ENCODE peak calls at places on chromosomes 13 and 19, in eight cellular contexts. M, U, I, V, J, P, W and Q are unnamed samples.
A peak's percentile ranks its signal among the peaks of the same experiment; 100 is the strongest.

GRCh38 chr13:41691276-41691675 is 233.9 kb downstream of the RGCC start:
- DNase-seq in V (no peak), U (no peak), I (no peak), P (peak; percentile 69), M (no peak), J (no peak), W (no peak), Q (peak; percentile 47)

GRCh38 chr19:41265376-41266153 is 1.4 kb downstream of the HNRNPUL1 start:
- DNase-seq in J (no peak), V (peak; percentile 21), P (peak; percentile 31), W (peak; percentile 5), M (peak; percentile 25), U (peak; percentile 55), I (no peak), Q (peak; percentile 41)

GRCh38 chr13:26855921-26856320 is 95.3 kb upstream of the GPR12 start:
- DNase-seq in W (no peak), M (no peak), P (no peak), J (no peak), V (no peak), U (no peak), I (no peak), Q (no peak)

GRCh38 chr13:80171096-80171495 is 169.8 kb downstream of the SPRY2 start:
- DNase-seq in W (no peak), P (no peak), I (no peak), J (no peak), V (no peak), U (no peak), M (no peak), Q (no peak)

GRCh38 chr19:12783849-12784393 is 7.4 kb upstream of the JUNB start:
- DNase-seq in J (no peak), V (no peak), P (no peak), I (no peak), M (peak; percentile 31), U (peak; percentile 68), W (no peak), Q (no peak)

GRCh38 chr13:30394798-30395191 is 27.5 kb upstream of the UBE2L5 start:
- DNase-seq in I (no peak), J (no peak), V (peak; percentile 36), U (no peak), M (no peak), P (no peak), W (no peak), Q (peak; percentile 31)

GRCh38 chr19:35112995-35113693 is 2.5 kb upstream of the FXYD3 start:
- DNase-seq in J (no peak), U (no peak), I (no peak), P (no peak), W (no peak), V (no peak), M (no peak), Q (no peak)

GRCh38 chr13:103142091-103142594 is 75.9 kb upstream of the SLC10A2 start:
- DNase-seq in U (no peak), I (no peak), W (no peak), V (no peak), M (no peak), J (no peak), P (no peak), Q (no peak)

GRCh38 chr13:38636756-38637155 is 50.1 kb upstream of the FREM2 start:
- DNase-seq in J (no peak), M (no peak), P (no peak), V (no peak), U (peak; percentile 62), I (no peak), W (no peak), Q (no peak)

GRCh38 chr13:42364613-42365000 is 92.7 kb downstream of the AKAP11 start:
- DNase-seq in V (no peak), P (no peak), U (no peak), M (no peak), W (no peak), J (no peak), I (no peak), Q (peak; percentile 63)

GRCh38 chr13:20141238-20142018 is 19.4 kb downstream of the GJA3 start:
- DNase-seq in J (peak; percentile 19), W (no peak), M (no peak), P (peak; percentile 19), V (no peak), I (no peak), U (no peak), Q (no peak)

GRCh38 chr13:42283574-42283973 is 11.6 kb downstream of the AKAP11 start:
- DNase-seq in M (no peak), J (no peak), W (no peak), U (no peak), I (no peak), P (no peak), V (no peak), Q (no peak)

GRCh38 chr19:23415034-23415433 is 19.8 kb upstream of the ZNF91 start:
- DNase-seq in J (no peak), P (no peak), M (peak; percentile 24), U (no peak), W (no peak), I (no peak), V (no peak), Q (no peak)

GRCh38 chr13:96089749-96090239 is at the start of gene HS6ST3:
- DNase-seq in P (peak; percentile 7), J (no peak), V (no peak), I (no peak), W (no peak), M (peak; percentile 65), U (no peak), Q (peak; percentile 10)

GRCh38 chr13:111280226-111280625 is 40.2 kb upstream of the TEX29 start:
- DNase-seq in M (no peak), P (no peak), W (no peak), U (no peak), J (no peak), V (no peak), I (no peak), Q (no peak)

GRCh38 chr13:111278258-111278657 is 42.2 kb upstream of the TEX29 start:
- DNase-seq in J (no peak), W (no peak), P (no peak), I (no peak), V (no peak), U (no peak), M (no peak), Q (no peak)

GRCh38 chr13:111280666-111281577 is 39.5 kb upstream of the TEX29 start:
- DNase-seq in M (no peak), I (peak; percentile 4), J (no peak), W (no peak), P (peak; percentile 85), V (peak; percentile 91), U (no peak), Q (peak; percentile 78)

GRCh38 chr13:111278711-111279110 is 41.7 kb upstream of the TEX29 start:
- DNase-seq in P (no peak), M (no peak), V (no peak), U (no peak), I (no peak), J (no peak), W (no peak), Q (no peak)

DNA sequence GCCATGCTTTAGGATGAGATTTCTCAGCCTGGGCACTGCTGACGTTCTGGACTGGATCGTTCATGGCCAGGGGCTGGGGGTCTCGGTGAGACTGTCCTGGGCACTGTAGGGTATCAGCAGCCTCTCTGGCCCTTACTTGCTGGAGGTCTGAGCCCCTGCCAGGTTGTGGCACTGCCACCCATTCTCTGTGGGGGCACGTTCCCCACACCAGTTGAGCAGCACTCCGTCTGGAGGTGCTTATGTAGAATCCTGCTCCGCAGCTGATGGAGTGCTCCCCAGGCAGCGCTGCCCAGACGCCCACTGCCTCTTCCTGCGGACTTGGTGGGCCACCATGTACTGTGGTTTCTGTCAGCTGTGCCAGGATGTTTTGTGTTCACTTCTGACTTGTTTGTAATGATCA is 41.2 kb upstream of the TEX29 start:
- DNase-seq in I (no peak), J (no peak), W (no peak), M (no peak), V (no peak), U (no peak), P (no peak), Q (no peak)
- TF ChIP-seq CTCF in I (no peak), J (no peak), W (no peak), M (no peak), V (no peak), U (no peak), P (no peak), Q (no peak)

GRCh38 chr19:14686411-14686810 is 3.4 kb upstream of the ZNF333 start:
- DNase-seq in J (no peak), M (no peak), W (no peak), P (peak; percentile 27), U (no peak), V (peak; percentile 38), I (no peak), Q (peak; percentile 53)
- TF ChIP-seq CTCF in J (peak; percentile 48), M (no peak), W (peak; percentile 66), P (peak; percentile 21), U (peak; percentile 34), V (peak; percentile 22), I (no peak), Q (peak; percentile 55)

GRCh38 chr13:49436890-49437289 is 7.0 kb downstream of the CAB39L start:
- DNase-seq in P (peak; percentile 79), J (no peak), V (peak; percentile 82), M (no peak), I (no peak), W (no peak), U (peak; percentile 20), Q (peak; percentile 81)
- TF ChIP-seq CTCF in P (no peak), J (peak; percentile 57), V (no peak), M (no peak), I (peak; percentile 21), W (no peak), U (peak; percentile 34), Q (peak; percentile 35)

GRCh38 chr13:19089315-19089714 is 92.3 kb downstream of the TUBA3C start:
- DNase-seq in P (no peak), U (no peak), M (no peak), J (no peak), I (no peak), V (no peak), W (no peak), Q (no peak)
- TF ChIP-seq CTCF in P (no peak), U (no peak), M (no peak), J (no peak), I (no peak), V (no peak), W (no peak), Q (no peak)

GRCh38 chr13:101398920-101399319 is 17.4 kb downstream of the NALCN start:
- DNase-seq in M (no peak), P (no peak), I (peak; percentile 27), V (peak; percentile 26), U (no peak), W (no peak), J (no peak), Q (peak; percentile 44)

GRCh38 chr13:101401196-101401595 is 15.1 kb downstream of the NALCN start:
- DNase-seq in W (no peak), U (no peak), M (no peak), J (no peak), I (no peak), V (no peak), P (no peak), Q (no peak)

GRCh38 chr13:101399365-101399764 is 16.9 kb downstream of the NALCN start:
- DNase-seq in U (no peak), V (no peak), P (no peak), W (no peak), M (no peak), J (no peak), I (no peak), Q (peak; percentile 42)

GRCh38 chr13:101397742-101398141 is 18.6 kb downstream of the NALCN start:
- DNase-seq in W (no peak), U (no peak), V (peak; percentile 70), I (no peak), M (peak; percentile 6), P (peak; percentile 8), J (no peak), Q (peak; percentile 55)

GRCh38 chr13:101398191-101398590 is 18.1 kb downstream of the NALCN start:
- DNase-seq in V (peak; percentile 41), I (no peak), J (no peak), P (no peak), W (no peak), U (no peak), M (no peak), Q (peak; percentile 29)
- TF ChIP-seq CTCF in V (no peak), I (no peak), J (no peak), P (no peak), W (no peak), U (no peak), M (no peak), Q (no peak)